ENCODE peak calls at places on chromosome 1, in ten cellular contexts. E is activated naive CD8-positive, alpha-beta T cell treated with anti-CD3 and anti-CD28 coated beads for 36 hours; L is H4; G is fibroblast of the aortic adventitia; P is lower leg skin; T is T1000; R is hepatocyte; U is iris pigment epithelial cell; S is A549; W is activated T-cell treated with anti-CD3 and anti-CD28 coated beads, Interleukin-2, amount 50 U/mL, for 1 hour. F is an unnamed sample.

GRCh38 chr1:2134232-2134603 is 60.4 kb downstream of the FAAP20 start:
- DNase-seq in T (no peak), E (no peak), R (no peak), W (no peak), G (no peak), S (no peak), U (no peak), L (no peak), P (no peak), F (no peak)

GRCh38 chr1:105485207-105485606 is 1571.3 kb upstream of the PRMT6 start:
- DNase-seq in S (no peak), G (peak), U (peak), W (no peak), P (no peak), E (no peak), R (no peak), L (no peak), T (peak), F (no peak)

GRCh38 chr1:247528812-247529474 is 7.3 kb downstream of the OR2C3 start:
- DNase-seq in R (no peak), T (no peak), S (no peak), L (no peak), W (no peak), U (no peak), G (no peak), P (no peak), E (no peak), F (no peak)

GRCh38 chr1:4586611-4587010 is 67.8 kb upstream of the AJAP1 start:
- DNase-seq in G (no peak), P (no peak), T (no peak), U (no peak), E (no peak), R (no peak), S (no peak), L (no peak), W (no peak), F (no peak)

GRCh38 chr1:36081926-36082485 is 1.9 kb upstream of the TEKT2 start:
- DNase-seq in R (no peak), P (no peak), S (no peak), L (no peak), U (no peak), T (no peak), E (no peak), G (no peak), W (no peak), F (no peak)

GRCh38 chr1:53987880-53988279 is 30.1 kb downstream of the LDLRAD1 start:
- DNase-seq in R (no peak), L (no peak), S (no peak), T (no peak), U (peak), E (no peak), P (no peak), W (no peak), G (peak), F (no peak)

GRCh38 chr1:163826500-163826899 is 504.7 kb downstream of the NUF2 start:
- DNase-seq in L (no peak), W (no peak), P (no peak), S (no peak), T (no peak), U (no peak), G (no peak), E (no peak), R (no peak), F (no peak)

GRCh38 chr1:95984975-95985374 is 736.6 kb upstream of the PTBP2 start:
- DNase-seq in E (no peak), W (no peak), L (no peak), S (no peak), T (no peak), R (no peak), G (no peak), U (no peak), P (no peak), F (no peak)

GRCh38 chr1:238647877-238648276 is 738.5 kb upstream of the CHRM3 start:
- DNase-seq in E (no peak), R (peak), U (peak), L (peak), G (peak), W (no peak), P (no peak), T (peak), S (peak), F (no peak)

GRCh38 chr1:156281281-156282142 is 1.1 kb downstream of the SMG5 start:
- DNase-seq in R (peak), P (no peak), S (no peak), W (no peak), E (peak), L (no peak), U (peak), G (peak), T (no peak), F (no peak)

GRCh38 chr1:62481681-62482080 is 44.8 kb downstream of the USP1 start:
- DNase-seq in P (no peak), G (no peak), L (no peak), E (no peak), T (no peak), W (no peak), R (no peak), S (no peak), U (peak), F (no peak)

GRCh38 chr1:212514056-212514614 is 81.4 kb downstream of the NENF start:
- DNase-seq in U (peak), G (peak), W (no peak), P (no peak), L (peak), R (no peak), T (no peak), E (peak), S (peak), F (no peak)

GRCh38 chr1:43653339-43653738 is 3.4 kb downstream of the KDM4A start:
- DNase-seq in S (peak), L (peak), G (peak), W (no peak), U (peak), T (no peak), P (no peak), E (no peak), R (peak), F (no peak)

GRCh38 chr1:232477728-232478127 is 152.2 kb downstream of the SIPA1L2 start:
- DNase-seq in R (no peak), S (no peak), G (peak), T (peak), L (peak), P (peak), U (peak), W (no peak), E (no peak), F (no peak)

GRCh38 chr1:22729921-22730320 is 19.3 kb downstream of the EPHB2 start:
- DNase-seq in G (no peak), T (no peak), E (no peak), L (no peak), P (no peak), R (no peak), W (no peak), S (no peak), U (no peak), F (no peak)

GRCh38 chr1:155309423-155310021 is 856 bp downstream of the FDPS start:
- DNase-seq in S (no peak), E (no peak), P (no peak), G (no peak), T (no peak), W (no peak), R (peak), U (no peak), L (no peak), F (peak)

GRCh38 chr1:9687876-9688582 is 36.5 kb downstream of the PIK3CD start:
- DNase-seq in S (no peak), G (no peak), E (peak), L (no peak), P (no peak), T (no peak), R (peak), U (peak), W (no peak), F (peak)

F was measured in ovary.